ENCODE peak calls at places on chromosomes 4 and X, in five cellular contexts. M is effector memory CD8-positive, alpha-beta T cell; C is tibial artery; L is NCI-H2029; A is iPS DF 19.7. R is an unnamed sample.

GRCh38 chrX:96183843-96184242 is 500.8 kb upstream of the DIAPH2 start:
- DNase-seq in M (no peak), C (no peak), L (no peak), A (no peak), R (no peak)

GRCh38 chrX:11124094-11124493 is 13.0 kb downstream of the HCCS start:
- DNase-seq in M (no peak), C (no peak), L (no peak), A (no peak), R (no peak)

GRCh38 chr4:6225469-6225868 is 25.1 kb upstream of the JAKMIP1 start:
- DNase-seq in M (peak; percentile 20), C (peak; percentile 20), L (no peak), A (no peak), R (no peak)

GRCh38 chr4:37648084-37648817 is 37.9 kb downstream of the RELL1 start:
- DNase-seq in M (no peak), C (no peak), L (peak; percentile 76), A (no peak), R (peak; percentile 73)

GRCh38 chrX:153494541-153495361 is at the start of gene BGN:
- DNase-seq in M (no peak), C (peak; percentile 83), L (no peak), A (no peak), R (peak; percentile 50)

GRCh38 chr4:108068422-108068821 is 78.7 kb downstream of the HADH start:
- DNase-seq in M (no peak), C (no peak), L (no peak), A (no peak), R (no peak)

GRCh38 chr4:135744928-135745327 is 1543.3 kb upstream of the PABPC4L start:
- DNase-seq in M (no peak), C (no peak), L (no peak), A (no peak), R (no peak)

GRCh38 chr4:56250801-56251200 is 136.5 kb downstream of the AASDH start:
- DNase-seq in M (no peak), C (no peak), L (no peak), A (no peak), R (no peak)

GRCh38 chr4:180081072-180081471 is 2162.1 kb upstream of the TENM3 start:
- DNase-seq in M (no peak), C (no peak), L (no peak), A (no peak), R (no peak)

GRCh38 chr4:40837094-40837870 is 87.5 kb downstream of the NSUN7 start:
- DNase-seq in M (no peak), C (peak; percentile 78), L (peak; percentile 24), A (no peak), R (no peak)

GRCh38 chr4:23747131-23747752 is 142.6 kb downstream of the PPARGC1A start:
- DNase-seq in M (no peak), C (no peak), L (no peak), A (no peak), R (no peak)

GRCh38 chr4:681736-682451 is 7.1 kb downstream of the SLC49A3 start:
- DNase-seq in M (peak; percentile 35), C (no peak), L (peak; percentile 57), A (no peak), R (peak; percentile 88)

GRCh38 chr4:166341992-166342391 is 469.0 kb downstream of the TLL1 start:
- DNase-seq in M (no peak), C (no peak), L (no peak), A (no peak), R (no peak)

GRCh38 chr4:169791527-169792156 is 33.9 kb upstream of the HPF1 start:
- DNase-seq in M (no peak), C (no peak), L (peak; percentile 4), A (peak; percentile 42), R (peak; percentile 80)

GRCh38 chrX:103688949-103689348 is 2.5 kb upstream of the MORF4L2 start:
- DNase-seq in M (peak; percentile 1), C (no peak), L (no peak), A (no peak), R (no peak)

GRCh38 chr4:121726642-121727268 is 30.0 kb upstream of the ANXA5 start:
- DNase-seq in M (peak; percentile 17), C (no peak), L (peak; percentile 4), A (no peak), R (no peak)

GRCh38 chrX:21972721-21973120 is 32.2 kb downstream of the SMS start:
- DNase-seq in M (peak; percentile 22), C (no peak), L (no peak), A (no peak), R (no peak)

GRCh38 chrX:135931644-135932487 is 38.4 kb downstream of the SAGE1 start:
- DNase-seq in M (peak; percentile 19), C (no peak), L (peak; percentile 3), A (peak; percentile 2), R (peak; percentile 49)

GRCh38 chrX:50876551-50876950 is 34.0 kb upstream of the BMP15 start:
- DNase-seq in M (no peak), C (no peak), L (no peak), A (no peak), R (no peak)

GRCh38 chr4:176034498-176034897 is 31.1 kb upstream of the WDR17 start:
- DNase-seq in M (no peak), C (no peak), L (no peak), A (no peak), R (no peak)

GRCh38 chrX:31227250-31227649 is 155.4 kb upstream of the FTHL17 start:
- DNase-seq in M (no peak), C (no peak), L (no peak), A (no peak), R (no peak)

GRCh38 chr4:1249731-1250526 is 999 bp upstream of the CTBP1 start:
- DNase-seq in M (peak; percentile 51), C (peak; percentile 70), L (no peak), A (no peak), R (peak; percentile 55)

GRCh38 chr4:5772528-5773270 is 61.7 kb downstream of the EVC start:
- DNase-seq in M (no peak), C (peak; percentile 41), L (no peak), A (no peak), R (no peak)

GRCh38 chr4:109276482-109277095 is 25.9 kb downstream of the COL25A1 start:
- DNase-seq in M (no peak), C (no peak), L (no peak), A (no peak), R (no peak)

GRCh38 chrX:152895724-152896420 is 2.0 kb upstream of the ZNF185 start:
- DNase-seq in M (no peak), C (no peak), L (no peak), A (no peak), R (no peak)

GRCh38 chr4:89397464-89397863 is 89.9 kb upstream of the GPRIN3 start:
- DNase-seq in M (no peak), C (no peak), L (no peak), A (no peak), R (no peak)

GRCh38 chr4:151804821-151805220 is 44.0 kb upstream of the GATB start:
- DNase-seq in M (no peak), C (no peak), L (no peak), A (no peak), R (no peak)

GRCh38 chr4:145735777-145736176 is 55.8 kb downstream of the C4orf51 start:
- DNase-seq in M (no peak), C (no peak), L (no peak), A (no peak), R (no peak)

GRCh38 chr4:85861064-85861767 is 386.3 kb downstream of the ARHGAP24 start:
- DNase-seq in M (no peak), C (no peak), L (peak; percentile 72), A (no peak), R (no peak)

GRCh38 chr4:75469896-75470295 is 44.3 kb downstream of the RCHY1 start:
- DNase-seq in M (no peak), C (no peak), L (no peak), A (no peak), R (no peak)

GRCh38 chr4:158006973-158007372 is 165.9 kb downstream of the GASK1B start:
- DNase-seq in M (no peak), C (no peak), L (no peak), A (no peak), R (no peak)

GRCh38 chr4:56158483-56158882 is 209.7 kb downstream of the CEP135 start:
- DNase-seq in M (no peak), C (no peak), L (no peak), A (no peak), R (no peak)

GRCh38 chr4:124997124-124997523 is 284.6 kb upstream of the ANKRD50 start:
- DNase-seq in M (no peak), C (no peak), L (no peak), A (no peak), R (no peak)

R was measured in left lung.